ENCODE peak calls at places on chromosomes 6 and 20, in seven cellular contexts. One of them, this sample, is unnamed.

GRCh38 chr6:158926429-158926828 is 73.6 kb downstream of the RSPH3 start:
- DNase-seq in choroid plexus epithelial cell: peak
- DNase-seq in iris pigment epithelial cell: peak
- DNase-seq in activated CD4-positive, alpha-beta T cell treated with anti-CD3 and anti-CD28 coated beads, Interleukin-2, amount 50 U/mL, for 24 hours: no peak
- DNase-seq in iPS DF 6.9: no peak
- DNase-seq in foreskin keratinocyte: peak
- DNase-seq in stimulated activated naive B cell treated with anti-CD40 and anti-IgM and Interleukin-4, amounts not matched to agents 10 μg/mL and 1 μg/mL and 100 μg/mL, for 72 hours: no peak
- DNase-seq in this sample: no peak

GRCh38 chr6:166988674-166989201 is 10.5 kb upstream of the CEP43 start:
- DNase-seq in choroid plexus epithelial cell: no peak
- DNase-seq in stimulated activated naive B cell treated with anti-CD40 and anti-IgM and Interleukin-4, amounts not matched to agents 10 μg/mL and 1 μg/mL and 100 μg/mL, for 72 hours: no peak
- DNase-seq in iris pigment epithelial cell: no peak
- DNase-seq in activated CD4-positive, alpha-beta T cell treated with anti-CD3 and anti-CD28 coated beads, Interleukin-2, amount 50 U/mL, for 24 hours: no peak
- DNase-seq in iPS DF 6.9: no peak
- DNase-seq in foreskin keratinocyte: no peak
- DNase-seq in this sample: no peak

GRCh38 chr6:132466952-132467351 is 46.0 kb downstream of the STX7 start:
- DNase-seq in activated CD4-positive, alpha-beta T cell treated with anti-CD3 and anti-CD28 coated beads, Interleukin-2, amount 50 U/mL, for 24 hours: no peak
- DNase-seq in stimulated activated naive B cell treated with anti-CD40 and anti-IgM and Interleukin-4, amounts not matched to agents 10 μg/mL and 1 μg/mL and 100 μg/mL, for 72 hours: no peak
- DNase-seq in choroid plexus epithelial cell: peak
- DNase-seq in iris pigment epithelial cell: peak
- DNase-seq in iPS DF 6.9: no peak
- DNase-seq in foreskin keratinocyte: no peak
- DNase-seq in this sample: no peak

GRCh38 chr6:118353564-118353963 is 194.5 kb upstream of the PLN start:
- DNase-seq in stimulated activated naive B cell treated with anti-CD40 and anti-IgM and Interleukin-4, amounts not matched to agents 10 μg/mL and 1 μg/mL and 100 μg/mL, for 72 hours: no peak
- DNase-seq in choroid plexus epithelial cell: no peak
- DNase-seq in activated CD4-positive, alpha-beta T cell treated with anti-CD3 and anti-CD28 coated beads, Interleukin-2, amount 50 U/mL, for 24 hours: no peak
- DNase-seq in iris pigment epithelial cell: no peak
- DNase-seq in foreskin keratinocyte: no peak
- DNase-seq in iPS DF 6.9: no peak
- DNase-seq in this sample: no peak

GRCh38 chr6:132130530-132131298 is 179.5 kb upstream of the CCN2 start:
- DNase-seq in stimulated activated naive B cell treated with anti-CD40 and anti-IgM and Interleukin-4, amounts not matched to agents 10 μg/mL and 1 μg/mL and 100 μg/mL, for 72 hours: no peak
- DNase-seq in foreskin keratinocyte: no peak
- DNase-seq in iPS DF 6.9: no peak
- DNase-seq in iris pigment epithelial cell: peak
- DNase-seq in choroid plexus epithelial cell: peak
- DNase-seq in activated CD4-positive, alpha-beta T cell treated with anti-CD3 and anti-CD28 coated beads, Interleukin-2, amount 50 U/mL, for 24 hours: no peak
- DNase-seq in this sample: no peak

GRCh38 chr6:102619585-102619984 is 1226.1 kb downstream of the GRIK2 start:
- DNase-seq in iPS DF 6.9: no peak
- DNase-seq in foreskin keratinocyte: no peak
- DNase-seq in choroid plexus epithelial cell: peak
- DNase-seq in activated CD4-positive, alpha-beta T cell treated with anti-CD3 and anti-CD28 coated beads, Interleukin-2, amount 50 U/mL, for 24 hours: no peak
- DNase-seq in iris pigment epithelial cell: peak
- DNase-seq in stimulated activated naive B cell treated with anti-CD40 and anti-IgM and Interleukin-4, amounts not matched to agents 10 μg/mL and 1 μg/mL and 100 μg/mL, for 72 hours: no peak
- DNase-seq in this sample: no peak

GRCh38 chr6:29005183-29005885 is at the start of gene ZNF311:
- DNase-seq in activated CD4-positive, alpha-beta T cell treated with anti-CD3 and anti-CD28 coated beads, Interleukin-2, amount 50 U/mL, for 24 hours: no peak
- DNase-seq in iPS DF 6.9: no peak
- DNase-seq in stimulated activated naive B cell treated with anti-CD40 and anti-IgM and Interleukin-4, amounts not matched to agents 10 μg/mL and 1 μg/mL and 100 μg/mL, for 72 hours: no peak
- DNase-seq in iris pigment epithelial cell: peak
- DNase-seq in choroid plexus epithelial cell: peak
- DNase-seq in foreskin keratinocyte: peak
- DNase-seq in this sample: no peak

GRCh38 chr6:132797975-132798819 is at the start of gene SLC18B1:
- DNase-seq in iPS DF 6.9: no peak
- DNase-seq in iris pigment epithelial cell: peak
- DNase-seq in choroid plexus epithelial cell: peak
- DNase-seq in activated CD4-positive, alpha-beta T cell treated with anti-CD3 and anti-CD28 coated beads, Interleukin-2, amount 50 U/mL, for 24 hours: no peak
- DNase-seq in stimulated activated naive B cell treated with anti-CD40 and anti-IgM and Interleukin-4, amounts not matched to agents 10 μg/mL and 1 μg/mL and 100 μg/mL, for 72 hours: peak
- DNase-seq in foreskin keratinocyte: no peak
- DNase-seq in this sample: no peak

GRCh38 chr6:124970243-124970642 is 8.0 kb downstream of the RNF217 start:
- DNase-seq in activated CD4-positive, alpha-beta T cell treated with anti-CD3 and anti-CD28 coated beads, Interleukin-2, amount 50 U/mL, for 24 hours: no peak
- DNase-seq in iPS DF 6.9: no peak
- DNase-seq in choroid plexus epithelial cell: no peak
- DNase-seq in foreskin keratinocyte: no peak
- DNase-seq in stimulated activated naive B cell treated with anti-CD40 and anti-IgM and Interleukin-4, amounts not matched to agents 10 μg/mL and 1 μg/mL and 100 μg/mL, for 72 hours: no peak
- DNase-seq in iris pigment epithelial cell: peak
- DNase-seq in this sample: no peak

GRCh38 chr20:10060223-10060622 is 25.4 kb downstream of the ANKEF1 start:
- DNase-seq in stimulated activated naive B cell treated with anti-CD40 and anti-IgM and Interleukin-4, amounts not matched to agents 10 μg/mL and 1 μg/mL and 100 μg/mL, for 72 hours: peak
- DNase-seq in activated CD4-positive, alpha-beta T cell treated with anti-CD3 and anti-CD28 coated beads, Interleukin-2, amount 50 U/mL, for 24 hours: no peak
- DNase-seq in foreskin keratinocyte: no peak
- DNase-seq in iPS DF 6.9: no peak
- DNase-seq in choroid plexus epithelial cell: peak
- DNase-seq in iris pigment epithelial cell: peak
- DNase-seq in this sample: no peak

GRCh38 chr6:41347349-41348050 is 12.1 kb downstream of the NCR2 start:
- DNase-seq in stimulated activated naive B cell treated with anti-CD40 and anti-IgM and Interleukin-4, amounts not matched to agents 10 μg/mL and 1 μg/mL and 100 μg/mL, for 72 hours: no peak
- DNase-seq in activated CD4-positive, alpha-beta T cell treated with anti-CD3 and anti-CD28 coated beads, Interleukin-2, amount 50 U/mL, for 24 hours: no peak
- DNase-seq in choroid plexus epithelial cell: peak
- DNase-seq in foreskin keratinocyte: no peak
- DNase-seq in iris pigment epithelial cell: peak
- DNase-seq in iPS DF 6.9: no peak
- DNase-seq in this sample: no peak

GRCh38 chr6:105317607-105318533 is 85.0 kb downstream of the PREP start:
- DNase-seq in activated CD4-positive, alpha-beta T cell treated with anti-CD3 and anti-CD28 coated beads, Interleukin-2, amount 50 U/mL, for 24 hours: no peak
- DNase-seq in stimulated activated naive B cell treated with anti-CD40 and anti-IgM and Interleukin-4, amounts not matched to agents 10 μg/mL and 1 μg/mL and 100 μg/mL, for 72 hours: no peak
- DNase-seq in foreskin keratinocyte: no peak
- DNase-seq in iris pigment epithelial cell: no peak
- DNase-seq in iPS DF 6.9: no peak
- DNase-seq in choroid plexus epithelial cell: no peak
- DNase-seq in this sample: no peak

GRCh38 chr6:152124432-152125074 is 317.1 kb downstream of the ESR1 start:
- DNase-seq in activated CD4-positive, alpha-beta T cell treated with anti-CD3 and anti-CD28 coated beads, Interleukin-2, amount 50 U/mL, for 24 hours: no peak
- DNase-seq in stimulated activated naive B cell treated with anti-CD40 and anti-IgM and Interleukin-4, amounts not matched to agents 10 μg/mL and 1 μg/mL and 100 μg/mL, for 72 hours: no peak
- DNase-seq in choroid plexus epithelial cell: peak
- DNase-seq in iris pigment epithelial cell: peak
- DNase-seq in foreskin keratinocyte: no peak
- DNase-seq in iPS DF 6.9: peak
- DNase-seq in this sample: no peak

GRCh38 chr6:98716341-98716740 is 118.0 kb upstream of the POU3F2 start:
- DNase-seq in stimulated activated naive B cell treated with anti-CD40 and anti-IgM and Interleukin-4, amounts not matched to agents 10 μg/mL and 1 μg/mL and 100 μg/mL, for 72 hours: no peak
- DNase-seq in activated CD4-positive, alpha-beta T cell treated with anti-CD3 and anti-CD28 coated beads, Interleukin-2, amount 50 U/mL, for 24 hours: no peak
- DNase-seq in foreskin keratinocyte: no peak
- DNase-seq in iris pigment epithelial cell: no peak
- DNase-seq in choroid plexus epithelial cell: no peak
- DNase-seq in iPS DF 6.9: peak
- DNase-seq in this sample: peak

GRCh38 chr6:160999508-160999907 is 7.9 kb downstream of the MAP3K4 start:
- DNase-seq in choroid plexus epithelial cell: no peak
- DNase-seq in activated CD4-positive, alpha-beta T cell treated with anti-CD3 and anti-CD28 coated beads, Interleukin-2, amount 50 U/mL, for 24 hours: no peak
- DNase-seq in foreskin keratinocyte: no peak
- DNase-seq in iPS DF 6.9: no peak
- DNase-seq in iris pigment epithelial cell: no peak
- DNase-seq in stimulated activated naive B cell treated with anti-CD40 and anti-IgM and Interleukin-4, amounts not matched to agents 10 μg/mL and 1 μg/mL and 100 μg/mL, for 72 hours: no peak
- DNase-seq in this sample: no peak

GRCh38 chr6:16764188-16764950 is 3.1 kb upstream of the ATXN1 start:
- DNase-seq in activated CD4-positive, alpha-beta T cell treated with anti-CD3 and anti-CD28 coated beads, Interleukin-2, amount 50 U/mL, for 24 hours: no peak
- DNase-seq in iPS DF 6.9: no peak
- DNase-seq in foreskin keratinocyte: no peak
- DNase-seq in choroid plexus epithelial cell: peak
- DNase-seq in iris pigment epithelial cell: peak
- DNase-seq in stimulated activated naive B cell treated with anti-CD40 and anti-IgM and Interleukin-4, amounts not matched to agents 10 μg/mL and 1 μg/mL and 100 μg/mL, for 72 hours: no peak
- DNase-seq in this sample: no peak

GRCh38 chr20:38270869-38271608 is 10.5 kb upstream of the KIAA1755 start:
- DNase-seq in iris pigment epithelial cell: peak
- DNase-seq in activated CD4-positive, alpha-beta T cell treated with anti-CD3 and anti-CD28 coated beads, Interleukin-2, amount 50 U/mL, for 24 hours: no peak
- DNase-seq in choroid plexus epithelial cell: peak
- DNase-seq in stimulated activated naive B cell treated with anti-CD40 and anti-IgM and Interleukin-4, amounts not matched to agents 10 μg/mL and 1 μg/mL and 100 μg/mL, for 72 hours: no peak
- DNase-seq in foreskin keratinocyte: peak
- DNase-seq in iPS DF 6.9: no peak
- DNase-seq in this sample: no peak

GRCh38 chr6:166570929-166571699 is 15.4 kb downstream of the RAMACL start:
- DNase-seq in stimulated activated naive B cell treated with anti-CD40 and anti-IgM and Interleukin-4, amounts not matched to agents 10 μg/mL and 1 μg/mL and 100 μg/mL, for 72 hours: no peak
- DNase-seq in choroid plexus epithelial cell: no peak
- DNase-seq in foreskin keratinocyte: no peak
- DNase-seq in iris pigment epithelial cell: no peak
- DNase-seq in iPS DF 6.9: no peak
- DNase-seq in activated CD4-positive, alpha-beta T cell treated with anti-CD3 and anti-CD28 coated beads, Interleukin-2, amount 50 U/mL, for 24 hours: no peak
- DNase-seq in this sample: no peak

This sample was measured in H1.